ENCODE peak calls at places on chromosome 14, in four cellular contexts. I, B, N and U are unnamed samples.
A peak's percentile ranks its signal among the peaks of the same experiment; 100 is the strongest.

GRCh38 chr14:23095196-23096108 is at the start of gene C14orf119:
- DNase-seq in I (peak; percentile 98), B (peak; percentile 100), N (peak; percentile 96), U (peak; percentile 98)

GRCh38 chr14:67167420-67168109 is 21.7 kb upstream of the GARIN2 start:
- DNase-seq in I (peak; percentile 14), B (peak; percentile 43), N (no peak), U (peak; percentile 19)

GRCh38 chr14:50003213-50004021 is 110.5 kb downstream of the ARF6 start:
- DNase-seq in I (peak; percentile 88), B (peak; percentile 74), N (no peak), U (no peak)

GRCh38 chr14:76763362-76764041 is 2.2 kb downstream of the VASH1 start:
- DNase-seq in I (no peak), B (no peak), N (no peak), U (no peak)

GRCh38 chr14:32696325-32697101 is 242.2 kb upstream of the NPAS3 start:
- DNase-seq in I (no peak), B (no peak), N (no peak), U (no peak)

GRCh38 chr14:105207460-105207901 is 26.4 kb upstream of the NUDT14 start:
- DNase-seq in I (no peak), B (no peak), N (no peak), U (no peak)

GRCh38 chr14:65585216-65585615 is 172.7 kb downstream of the FUT8 start:
- DNase-seq in I (no peak), B (no peak), N (no peak), U (no peak)

GRCh38 chr14:81710232-81710845 is 176.7 kb upstream of the SEL1L start:
- DNase-seq in I (peak; percentile 3), B (no peak), N (peak; percentile 4), U (no peak)

GRCh38 chr14:105492051-105492965 is 1.3 kb downstream of the TEDC1 start:
- DNase-seq in I (no peak), B (no peak), N (no peak), U (no peak)

GRCh38 chr14:100214768-100215079 is 24.2 kb upstream of the YY1 start:
- DNase-seq in I (no peak), B (no peak), N (no peak), U (no peak)

GRCh38 chr14:62062645-62063044 is 300.4 kb downstream of the SNAPC1 start:
- DNase-seq in I (no peak), B (no peak), N (no peak), U (no peak)

GRCh38 chr14:101828038-101828437 is 66.5 kb downstream of the PPP2R5C start:
- DNase-seq in I (no peak), B (no peak), N (no peak), U (no peak)

GRCh38 chr14:88098128-88098527 is 93.2 kb downstream of the GPR65 start:
- DNase-seq in I (no peak), B (no peak), N (no peak), U (no peak)

GRCh38 chr14:74975059-74975810 is 19.8 kb upstream of the PGF start:
- DNase-seq in I (no peak), B (no peak), N (no peak), U (no peak)

GRCh38 chr14:58979325-58979724 is 209.1 kb upstream of the DAAM1 start:
- DNase-seq in I (no peak), B (no peak), N (no peak), U (no peak)

GRCh38 chr14:104196461-104197180 is 58.2 kb downstream of the KIF26A start:
- DNase-seq in I (no peak), B (no peak), N (no peak), U (no peak)

GRCh38 chr14:62077676-62078261 is 315.5 kb downstream of the SNAPC1 start:
- DNase-seq in I (no peak), B (no peak), N (no peak), U (no peak)

GRCh38 chr14:99148861-99149610 is 123.0 kb downstream of the BCL11B start:
- DNase-seq in I (no peak), B (no peak), N (no peak), U (no peak)

GRCh38 chr14:34781242-34781641 is 66.8 kb upstream of the CFL2 start:
- DNase-seq in I (peak; percentile 45), B (peak; percentile 64), N (peak; percentile 90), U (no peak)

GRCh38 chr14:104547310-104547997 is 32.1 kb upstream of the C14orf180 start:
- DNase-seq in I (no peak), B (no peak), N (no peak), U (no peak)

GRCh38 chr14:32298346-32298745 is 30.8 kb upstream of the AKAP6 start:
- DNase-seq in I (no peak), B (no peak), N (no peak), U (no peak)

GRCh38 chr14:79278798-79279644 is 932.3 kb downstream of the DIO2 start:
- DNase-seq in I (peak; percentile 37), B (no peak), N (peak; percentile 58), U (peak; percentile 76)

GRCh38 chr14:61296707-61297502 is 15.8 kb upstream of the TMEM30B start:
- DNase-seq in I (peak; percentile 26), B (peak; percentile 17), N (peak; percentile 14), U (no peak)

GRCh38 chr14:50045039-50045711 is 71.2 kb downstream of the VCPKMT start:
- DNase-seq in I (peak; percentile 95), B (no peak), N (no peak), U (no peak)

GRCh38 chr14:62807636-62808035 is 237.6 kb downstream of the KCNH5 start:
- DNase-seq in I (no peak), B (no peak), N (no peak), U (no peak)

GRCh38 chr14:105072892-105073719 is 7.9 kb upstream of the GPR132 start:
- DNase-seq in I (no peak), B (no peak), N (no peak), U (no peak)

GRCh38 chr14:51382506-51382905 is 142.5 kb downstream of the TMX1 start:
- DNase-seq in I (no peak), B (no peak), N (no peak), U (no peak)

GRCh38 chr14:69877492-69877891 is 1.7 kb upstream of the SMOC1 start:
- DNase-seq in I (peak; percentile 9), B (no peak), N (peak; percentile 9), U (no peak)

GRCh38 chr14:60757617-60758016 is 23.1 kb downstream of the MNAT1 start:
- DNase-seq in I (peak; percentile 45), B (no peak), N (no peak), U (no peak)

GRCh38 chr14:104551851-104552737 is 27.5 kb upstream of the C14orf180 start:
- DNase-seq in I (no peak), B (no peak), N (no peak), U (no peak)

GRCh38 chr14:85532570-85532969 is 2.6 kb downstream of the FLRT2 start:
- DNase-seq in I (no peak), B (no peak), N (no peak), U (no peak)

GRCh38 chr14:22837750-22838538 is 1.6 kb downstream of the MMP14 start:
- DNase-seq in I (peak; percentile 65), B (peak; percentile 42), N (no peak), U (no peak)

GRCh38 chr14:32693114-32693513 is 245.6 kb upstream of the NPAS3 start:
- DNase-seq in I (peak; percentile 97), B (no peak), N (no peak), U (peak; percentile 48)

GRCh38 chr14:101192661-101193000 is 289.1 kb upstream of the RTL1 start:
- DNase-seq in I (no peak), B (no peak), N (no peak), U (no peak)

GRCh38 chr14:59576332-59577294 is at the start of gene CCDC175:
- DNase-seq in I (peak; percentile 69), B (no peak), N (peak; percentile 27), U (peak; percentile 72)